ENCODE peak calls at places on chromosomes 6 and 20, in four cellular contexts. Y is colonic mucosa, D is H9, O is activated gamma-delta T cell treated with Interleukin-2 at 50 U/mL for 16 hours. T is an unnamed sample.

GRCh38 chr6:63533952-63534351 is 38.3 kb upstream of the LOC128125822 start:
- DNase-seq in Y (no peak), D (no peak), O (no peak), T (no peak)

GRCh38 chr20:61480158-61480825 is 228.2 kb downstream of the CDH4 start:
- DNase-seq in Y (no peak), D (peak; percentile 55), O (no peak), T (no peak)

GRCh38 chr20:57716202-57716601 is 6.4 kb upstream of the PMEPA1 start:
- DNase-seq in Y (no peak), D (no peak), O (no peak), T (no peak)

GRCh38 chr20:39880890-39881289 is 808.1 kb downstream of the MAFB start:
- DNase-seq in Y (no peak), D (peak; percentile 36), O (no peak), T (no peak)

GRCh38 chr6:169988769-169989550 is 237.5 kb downstream of the ERMARD start:
- DNase-seq in Y (no peak), D (no peak), O (no peak), T (no peak)

GRCh38 chr6:63307581-63308246 is 12.1 kb downstream of the LGSN start:
- DNase-seq in Y (peak; percentile 56), D (no peak), O (no peak), T (no peak)

GRCh38 chr6:39530201-39530759 is 194.9 kb downstream of the KIF6 start:
- DNase-seq in Y (no peak), D (no peak), O (no peak), T (no peak)

GRCh38 chr20:56630086-56630493 is 984 bp downstream of the TFAP2C start:
- DNase-seq in Y (peak; percentile 58), D (peak; percentile 85), O (no peak), T (peak; percentile 36)

GRCh38 chr20:23132930-23133559 is 46.9 kb upstream of the CD93 start:
- DNase-seq in Y (no peak), D (no peak), O (no peak), T (peak; percentile 60)

GRCh38 chr6:12339808-12340487 is 49.8 kb downstream of the EDN1 start:
- DNase-seq in Y (no peak), D (no peak), O (no peak), T (no peak)

GRCh38 chr6:63278916-63279315 is 40.9 kb downstream of the LGSN start:
- DNase-seq in Y (no peak), D (no peak), O (no peak), T (no peak)

GRCh38 chr6:111119550-111120329 is 32.4 kb downstream of the SLC16A10 start:
- DNase-seq in Y (no peak), D (no peak), O (no peak), T (no peak)

GRCh38 chr20:5770240-5770986 is 20.2 kb downstream of the SHLD1 start:
- DNase-seq in Y (no peak), D (no peak), O (no peak), T (no peak)

GRCh38 chr6:116616757-116617093 is 446 bp downstream of the RSPH4A start:
- DNase-seq in Y (no peak), D (peak; percentile 36), O (peak; percentile 13), T (no peak)

GRCh38 chr20:45959956-45960630 is 11.9 kb downstream of the ZNF335 start:
- DNase-seq in Y (no peak), D (peak; percentile 11), O (no peak), T (peak; percentile 17)

GRCh38 chr6:169324661-169325459 is 71.2 kb upstream of the THBS2 start:
- DNase-seq in Y (no peak), D (no peak), O (no peak), T (no peak)

GRCh38 chr6:27611451-27611850 is 138.5 kb upstream of the ZNF184 start:
- DNase-seq in Y (no peak), D (no peak), O (no peak), T (no peak)

GRCh38 chr6:145891126-145891525 is 73.0 kb downstream of the SHPRH start:
- DNase-seq in Y (no peak), D (no peak), O (no peak), T (no peak)

GRCh38 chr6:48826318-48826595 is 636.8 kb downstream of the MMUT start:
- DNase-seq in Y (no peak), D (no peak), O (no peak), T (no peak)

GRCh38 chr20:48556956-48557355 is 270.8 kb downstream of the PREX1 start:
- DNase-seq in Y (no peak), D (no peak), O (no peak), T (no peak)

GRCh38 chr6:35048631-35049083 is 92.5 kb downstream of the TCP11 start:
- DNase-seq in Y (peak; percentile 52), D (peak; percentile 68), O (peak; percentile 14), T (peak; percentile 56)

GRCh38 chr6:97963148-97963680 is 680.2 kb upstream of the MMS22L start:
- DNase-seq in Y (no peak), D (no peak), O (no peak), T (no peak)

GRCh38 chr6:66418906-66419305 is 711.9 kb upstream of the EYS start:
- DNase-seq in Y (no peak), D (no peak), O (no peak), T (no peak)

GRCh38 chr20:20679306-20679705 is 33.1 kb downstream of the RALGAPA2 start:
- DNase-seq in Y (no peak), D (no peak), O (no peak), T (no peak)

GRCh38 chr6:155530219-155530834 is 74.7 kb upstream of the NOX3 start:
- DNase-seq in Y (no peak), D (no peak), O (no peak), T (no peak)

GRCh38 chr6:106746660-106747059 is 117.3 kb downstream of the QRSL1 start:
- DNase-seq in Y (no peak), D (no peak), O (no peak), T (no peak)

GRCh38 chr6:62150048-62150663 is 135.9 kb downstream of the KHDRBS2 start:
- DNase-seq in Y (peak; percentile 20), D (peak; percentile 30), O (no peak), T (no peak)

GRCh38 chr6:133707456-133707855 is 181.5 kb upstream of the TCF21 start:
- DNase-seq in Y (no peak), D (no peak), O (no peak), T (no peak)

GRCh38 chr20:32820000-32820697 is 395 bp downstream of the MAPRE1 start:
- DNase-seq in Y (peak; percentile 74), D (peak; percentile 92), O (peak; percentile 67), T (peak; percentile 82)

GRCh38 chr20:11497543-11497942 is 420.1 kb upstream of the BTBD3 start:
- DNase-seq in Y (no peak), D (no peak), O (no peak), T (no peak)

GRCh38 chr6:43276180-43277082 is 21.6 kb upstream of the SLC22A7 start:
- DNase-seq in Y (peak; percentile 86), D (no peak), O (peak; percentile 20), T (no peak)

GRCh38 chr20:39661833-39662232 is 699.7 kb downstream of the DHX35 start:
- DNase-seq in Y (no peak), D (no peak), O (no peak), T (no peak)

GRCh38 chr20:34285450-34285849 is 17.7 kb downstream of the AHCY start:
- DNase-seq in Y (no peak), D (no peak), O (no peak), T (no peak)

GRCh38 chr6:125406771-125407170 is 105.0 kb upstream of the HDDC2 start:
- DNase-seq in Y (no peak), D (no peak), O (no peak), T (no peak)

GRCh38 chr6:97322811-97323210 is 39.8 kb upstream of the MMS22L start:
- DNase-seq in Y (no peak), D (no peak), O (no peak), T (no peak)

GRCh38 chr6:70215460-70215859 is 87.4 kb downstream of the COL9A1 start:
- DNase-seq in Y (no peak), D (no peak), O (no peak), T (no peak)

GRCh38 chr20:13788167-13788834 is 3.5 kb downstream of the NDUFAF5 start:
- DNase-seq in Y (peak; percentile 52), D (peak; percentile 46), O (peak; percentile 10), T (no peak)

GRCh38 chr6:43803783-43804549 is 34.0 kb downstream of the VEGFA start:
- DNase-seq in Y (peak; percentile 59), D (no peak), O (no peak), T (no peak)

GRCh38 chr6:155120034-155120433 is 124.9 kb downstream of the TIAM2 start:
- DNase-seq in Y (no peak), D (peak; percentile 83), O (no peak), T (no peak)